ENCODE peak calls at places on chromosomes 16 and 17, in four cellular contexts. N is SK-N-SH, V is AG04450, X is cardiac muscle cell. M is an unnamed sample.

GRCh38 chr17:49407981-49408501 is 6.6 kb downstream of the PHB1 start:
- DNase-seq in X (peak; percentile 90), N (peak; percentile 92), V (peak; percentile 23), M (peak; percentile 87)

GRCh38 chr17:31095239-31096105 is 695 bp downstream of the NF1 start:
- DNase-seq in N (peak; percentile 85), X (peak; percentile 65), V (no peak), M (peak; percentile 89)

GRCh38 chr16:2527784-2528100 is 3.5 kb downstream of the CEMP1 start:
- DNase-seq in N (no peak), V (no peak), X (no peak), M (no peak)

GRCh38 chr17:4901108-4901647 is 1.7 kb downstream of the CHRNE start:
- DNase-seq in X (no peak), N (no peak), V (no peak), M (no peak)

GRCh38 chr17:17809527-17810373 is 27.0 kb downstream of the SREBF1 start:
- DNase-seq in V (no peak), N (peak; percentile 77), X (peak; percentile 79), M (peak; percentile 42)

GRCh38 chr16:396605-397004 is 394 bp upstream of the NME4 start:
- DNase-seq in V (no peak), N (peak; percentile 83), X (peak; percentile 68), M (peak; percentile 78)

GRCh38 chr17:77297693-77298666 is 157.2 kb downstream of the SEC14L1 start:
- DNase-seq in V (no peak), N (no peak), X (no peak), M (no peak)

GRCh38 chr16:65283238-65283651 is 161.4 kb upstream of the CDH11 start:
- DNase-seq in N (peak; percentile 71), V (no peak), X (peak; percentile 52), M (no peak)

GRCh38 chr16:1655269-1655807 is 22.7 kb upstream of the JPT2 start:
- DNase-seq in N (no peak), X (no peak), V (no peak), M (no peak)

GRCh38 chr17:18377437-18378204 is at the start of gene EVPLL:
- DNase-seq in N (peak; percentile 47), X (no peak), V (no peak), M (peak; percentile 92)

GRCh38 chr16:11492808-11493530 is 93.8 kb downstream of the LITAF start:
- DNase-seq in V (no peak), X (no peak), N (no peak), M (no peak)

GRCh38 chr16:56936950-56937349 is 5.0 kb downstream of the HERPUD1 start:
- DNase-seq in X (no peak), V (no peak), N (no peak), M (no peak)

GRCh38 chr17:58630883-58631522 is 60.8 kb downstream of the TEX14 start:
- DNase-seq in N (no peak), V (no peak), X (peak; percentile 86), M (peak; percentile 84)

GRCh38 chr17:44183024-44183423 is 3.7 kb upstream of the TMUB2 start:
- DNase-seq in V (no peak), X (no peak), N (no peak), M (no peak)

GRCh38 chr16:23206986-23207385 is 24.4 kb downstream of the SCNN1G start:
- DNase-seq in N (peak; percentile 70), X (no peak), V (no peak), M (no peak)

GRCh38 chr17:1286379-1287106 is 7.1 kb downstream of the TRARG1 start:
- DNase-seq in N (no peak), V (no peak), X (no peak), M (no peak)

GRCh38 chr16:12763517-12763916 is 40.2 kb downstream of the CPPED1 start:
- DNase-seq in N (peak; percentile 68), V (no peak), X (no peak), M (no peak)

GRCh38 chr16:86929149-86929871 is 351.0 kb downstream of the FOXL1 start:
- DNase-seq in N (no peak), X (peak; percentile 20), V (peak; percentile 59), M (peak; percentile 34)

GRCh38 chr17:74777884-74778490 is 1.8 kb upstream of the NAT9 start:
- DNase-seq in X (no peak), N (no peak), V (no peak), M (no peak)
- H3K4me3 ChIP-seq in X (no peak overlapping the region), N (no peak overlapping the region), V (no peak overlapping the region), M (no peak overlapping the region)

DNA sequence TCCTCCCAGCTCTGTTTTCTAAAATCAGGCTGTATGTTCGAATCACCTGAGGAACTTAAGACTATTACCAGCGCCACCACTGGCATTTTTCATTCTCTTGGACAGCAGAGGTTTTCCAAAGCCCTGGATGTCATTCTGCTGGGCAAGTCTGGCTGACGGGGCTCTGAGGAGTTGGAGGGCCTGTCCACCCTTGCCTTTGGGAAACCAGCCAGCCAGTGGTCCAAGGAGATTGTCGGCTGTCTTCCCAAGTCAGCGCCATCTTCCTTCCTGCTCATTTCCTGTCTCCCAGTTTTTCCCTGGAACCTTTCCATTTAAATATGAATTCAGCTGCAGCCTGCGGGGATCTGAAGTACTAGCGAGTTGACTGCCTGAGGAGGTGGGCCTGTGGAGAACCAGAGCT is 258.3 kb downstream of the PRKCA start:
- DNase-seq in V (no peak), X (no peak), N (no peak), M (no peak)
- H3K27ac ChIP-seq in V (no peak overlapping the region), X (no peak overlapping the region), N (no peak overlapping the region), M (no peak overlapping the region)

GRCh38 chr16:59913666-59914065 is 1179.5 kb upstream of the GOT2 start:
- DNase-seq in X (no peak), N (no peak), V (no peak), M (no peak)
- TF ChIP-seq CTCF in X (no peak), N (no peak), V (no peak), M (no peak)

GRCh38 chr16:89923640-89924297 is 627 bp downstream of the TUBB3 start:
- DNase-seq in X (no peak), N (peak; percentile 61), V (no peak), M (peak; percentile 44)

GRCh38 chr16:89921699-89922476 is 1.3 kb upstream of the TUBB3 start:
- DNase-seq in X (peak; percentile 50), V (peak; percentile 86), N (peak; percentile 84), M (peak; percentile 65)

GRCh38 chr16:89921131-89921698 is 1.9 kb upstream of the TUBB3 start:
- DNase-seq in X (no peak), V (no peak), N (no peak), M (peak; percentile 33)

GRCh38 chr16:89922884-89923639 is at the start of gene TUBB3:
- DNase-seq in X (peak; percentile 87), N (peak; percentile 97), V (no peak), M (peak; percentile 69)

DNA sequence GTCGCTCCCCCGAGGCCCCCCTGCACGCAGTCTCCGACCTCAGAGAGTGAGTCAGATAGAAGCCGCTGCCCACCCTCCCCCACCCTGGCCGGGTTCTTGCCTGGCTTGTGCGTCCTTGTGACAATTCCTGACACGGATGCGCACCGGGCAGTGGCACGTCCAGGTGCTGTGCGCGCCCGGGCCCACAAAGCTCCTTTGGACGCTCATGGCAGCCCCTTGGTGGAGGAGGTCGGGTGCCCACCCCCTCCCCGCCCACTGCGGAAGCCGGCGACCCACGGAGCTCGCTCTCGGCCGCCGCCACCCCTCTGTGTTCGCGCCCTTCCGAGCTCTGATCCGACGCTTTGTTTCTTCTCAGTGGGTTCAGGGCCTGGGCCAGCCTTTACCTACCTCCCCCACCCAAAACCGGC is 662 bp upstream of the TUBB3 start:
- DNase-seq in X (peak; percentile 30), N (peak; percentile 75), V (peak; percentile 72), M (peak; percentile 76)
- H3K4me3 ChIP-seq in X (peak overlapping the region; percentile 64), N (peak overlapping the region; percentile 83), V (peak overlapping the region; percentile 84), M (peak overlapping the region; percentile 77)

GRCh38 chr16:28192811-28193529 is 18.8 kb downstream of the XPO6 start:
- DNase-seq in N (no peak), V (no peak), X (no peak), M (no peak)
- H3K27ac ChIP-seq in N (peak overlapping the region; percentile 56), V (peak overlapping the region; percentile 97), X (no peak overlapping the region), M (no peak overlapping the region)

DNA sequence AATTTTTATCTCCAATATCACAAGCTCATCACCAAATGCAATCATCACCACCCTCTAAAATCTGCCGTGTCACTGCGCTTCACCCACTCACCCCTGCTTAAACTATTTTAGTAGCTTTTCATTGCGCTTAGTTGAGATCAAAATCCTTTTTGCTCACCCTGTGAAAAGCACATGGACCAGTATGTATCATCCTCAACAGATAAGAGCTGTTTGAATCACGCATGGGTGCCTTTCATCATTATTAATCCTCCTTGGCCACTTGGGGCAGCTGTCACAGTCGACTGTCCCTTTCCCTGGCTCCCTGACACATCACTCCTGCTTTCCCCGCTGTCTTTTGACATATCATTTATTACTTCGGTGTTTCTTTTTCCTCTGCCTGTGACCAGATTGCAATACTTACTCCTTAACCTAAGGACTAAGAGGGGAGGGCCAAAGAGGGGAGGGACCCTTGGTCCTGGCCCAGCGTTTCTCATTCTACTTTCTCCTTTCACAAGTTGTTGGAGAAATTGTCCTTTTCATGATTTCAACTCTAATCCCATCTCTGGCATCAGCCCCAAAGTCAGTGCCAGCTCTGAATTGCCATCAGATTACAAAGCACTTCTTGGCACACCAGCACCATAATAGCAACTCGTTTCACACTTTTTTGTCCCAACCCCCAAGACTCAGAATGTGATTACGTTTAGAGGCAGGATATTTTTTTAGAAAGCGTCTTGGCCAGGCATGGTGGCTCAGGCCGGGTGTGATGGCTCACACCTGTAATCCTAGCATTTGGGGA is 8.6 kb upstream of the KDM6B start:
- DNase-seq in V (no peak), N (peak; percentile 69), X (no peak), M (peak; percentile 65)
- TF ChIP-seq CTCF in V (no peak), N (peak; percentile 40), X (no peak), M (peak; percentile 24)

GRCh38 chr17:68019336-68019674 is 16.2 kb upstream of the KPNA2 start:
- DNase-seq in N (no peak), X (no peak), V (no peak), M (no peak)
- H3K4me3 ChIP-seq in N (no peak overlapping the region), X (no peak overlapping the region), V (no peak overlapping the region), M (peak overlapping the region; percentile 16)